ENCODE peak calls at places on chromosomes 5 and 9, in five cellular contexts. Y is AG09309, Z is IMR-90, D is NB4, C is skeletal muscle cell. B is an unnamed sample.
A peak's percentile ranks its signal among the peaks of the same experiment; 100 is the strongest.

GRCh38 chr5:130290219-130290618 is 386.0 kb downstream of the CHSY3 start:
- DNase-seq in D (no peak), Y (no peak), Z (no peak), C (no peak), B (peak; percentile 8)

GRCh38 chr9:27272103-27272502 is 24.8 kb downstream of the EQTN start:
- DNase-seq in Y (no peak), C (no peak), D (no peak), Z (no peak), B (no peak)

GRCh38 chr5:111848374-111848914 is 91.5 kb upstream of the NREP start:
- DNase-seq in C (no peak), D (no peak), Z (peak; percentile 24), Y (no peak), B (peak; percentile 20)

GRCh38 chr9:132224645-132225044 is 62.8 kb downstream of the NTNG2 start:
- DNase-seq in Y (no peak), D (no peak), C (no peak), Z (no peak), B (no peak)

GRCh38 chr5:168114444-168115017 is 176.9 kb upstream of the WWC1 start:
- DNase-seq in D (peak; percentile 55), C (no peak), Y (no peak), Z (peak; percentile 14), B (peak; percentile 14)

GRCh38 chr5:55160493-55161209 is 680 bp downstream of the GPX8 start:
- DNase-seq in Z (peak; percentile 98), C (peak; percentile 91), Y (peak; percentile 90), D (no peak), B (peak; percentile 95)

GRCh38 chr9:3478549-3478953 is 47.2 kb downstream of the RFX3 start:
- DNase-seq in Y (no peak), Z (no peak), D (no peak), C (no peak), B (peak; percentile 44)

GRCh38 chr9:110340306-110340705 is 2.6 kb upstream of the TXNDC8 start:
- DNase-seq in C (no peak), D (peak; percentile 24), Y (no peak), Z (no peak), B (peak; percentile 45)

GRCh38 chr9:99264070-99264469 is 42.0 kb downstream of the SEC61B start:
- DNase-seq in Z (no peak), C (no peak), D (peak; percentile 38), Y (no peak), B (peak; percentile 40)

GRCh38 chr5:664343-664993 is 28.7 kb downstream of the TPPP start:
- DNase-seq in Y (no peak), Z (no peak), C (no peak), D (no peak), B (no peak)

GRCh38 chr5:136114406-136115132 is 18.1 kb upstream of the SMAD5 start:
- DNase-seq in C (no peak), Y (no peak), Z (no peak), D (no peak), B (no peak)

GRCh38 chr5:7849531-7850240 is 1.2 kb downstream of the CFAP90 start:
- DNase-seq in Z (no peak), D (no peak), C (no peak), Y (no peak), B (no peak)

GRCh38 chr5:169803077-169803981 is 166.3 kb downstream of the DOCK2 start:
- DNase-seq in D (peak; percentile 94), Y (peak; percentile 97), Z (peak; percentile 100), C (peak; percentile 98), B (peak; percentile 99)

GRCh38 chr5:62974623-62975022 is 396.0 kb downstream of the LRRC70 start:
- DNase-seq in D (no peak), Z (no peak), Y (no peak), C (no peak), B (peak; percentile 6)

GRCh38 chr9:97510797-97511761 is 9.6 kb downstream of the TMOD1 start:
- DNase-seq in Z (peak; percentile 95), D (no peak), Y (peak; percentile 52), C (no peak), B (peak; percentile 85)

GRCh38 chr5:38666668-38667498 is 110.4 kb upstream of the LIFR start:
- DNase-seq in C (peak; percentile 64), Y (peak; percentile 7), Z (peak; percentile 34), D (peak; percentile 33), B (peak; percentile 76)

GRCh38 chr9:92191801-92192200 is 76.6 kb upstream of the SPTLC1 start:
- DNase-seq in Z (peak; percentile 59), C (peak; percentile 41), Y (peak; percentile 41), D (no peak), B (peak; percentile 46)

GRCh38 chr9:121601234-121601633 is 50.2 kb upstream of the DAB2IP start:
- DNase-seq in Z (no peak), D (peak; percentile 86), C (no peak), Y (no peak), B (peak; percentile 21)

GRCh38 chr9:121598167-121599000 is 53.0 kb upstream of the DAB2IP start:
- DNase-seq in Z (peak; percentile 86), C (peak; percentile 34), D (no peak), Y (peak; percentile 46), B (peak; percentile 48)

GRCh38 chr9:121599872-121600585 is 51.4 kb upstream of the DAB2IP start:
- DNase-seq in D (no peak), Z (no peak), C (no peak), Y (no peak), B (no peak)

GRCh38 chr9:121597693-121598166 is 53.7 kb upstream of the DAB2IP start:
- DNase-seq in C (no peak), Y (no peak), Z (no peak), D (no peak), B (no peak)

DNA sequence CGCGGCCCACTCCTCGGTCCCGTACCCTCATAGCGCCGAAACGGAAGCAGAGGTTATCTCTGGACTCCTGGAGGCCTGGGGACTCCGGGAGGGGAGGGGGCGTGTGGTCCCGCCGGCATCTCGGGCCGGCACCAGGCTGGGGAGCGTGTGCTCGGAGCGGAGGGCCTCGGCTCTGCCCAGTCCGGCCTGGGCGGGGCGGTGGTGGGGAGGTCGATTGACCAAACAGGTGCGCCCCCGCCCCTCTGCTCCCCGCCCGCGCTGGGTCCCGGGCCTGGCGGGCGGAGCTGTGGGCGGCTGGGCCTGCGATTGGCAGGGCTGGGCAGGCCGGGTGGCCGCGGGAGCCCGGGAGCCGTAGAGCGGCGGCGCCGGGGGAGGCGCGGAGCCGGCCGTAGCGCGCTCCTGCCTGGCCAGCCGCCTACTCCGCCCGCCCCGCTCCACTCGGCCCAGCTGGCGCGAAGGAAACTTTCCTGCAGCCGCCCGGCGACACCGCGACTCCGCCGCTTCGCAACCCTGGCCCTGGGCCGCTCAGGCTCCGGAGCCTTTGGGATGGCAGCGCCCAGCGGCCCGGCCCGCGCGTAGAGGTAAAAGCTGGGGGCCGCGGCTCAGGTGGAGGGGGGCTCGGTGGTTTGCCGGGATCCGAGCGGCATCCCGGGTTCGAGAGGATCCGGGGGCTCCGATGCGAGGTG is 52.1 kb upstream of the DAB2IP start:
- DNase-seq in Y (no peak), C (no peak), Z (peak; percentile 26), D (peak; percentile 25), B (no peak)
- H3K4me3 ChIP-seq in Y (peak overlapping the region; percentile 49), C (peak overlapping the region; percentile 44), Z (peak overlapping the region; percentile 38), D (no peak overlapping the region), B (peak overlapping the region; percentile 28)

GRCh38 chr9:134059661-134060395 is 8.0 kb downstream of the BRD3 start:
- DNase-seq in Z (no peak), C (no peak), Y (no peak), D (peak; percentile 91), B (no peak)
- H3K4me3 ChIP-seq in Z (no peak overlapping the region), C (no peak overlapping the region), Y (no peak overlapping the region), D (no peak overlapping the region), B (no peak overlapping the region)

DNA sequence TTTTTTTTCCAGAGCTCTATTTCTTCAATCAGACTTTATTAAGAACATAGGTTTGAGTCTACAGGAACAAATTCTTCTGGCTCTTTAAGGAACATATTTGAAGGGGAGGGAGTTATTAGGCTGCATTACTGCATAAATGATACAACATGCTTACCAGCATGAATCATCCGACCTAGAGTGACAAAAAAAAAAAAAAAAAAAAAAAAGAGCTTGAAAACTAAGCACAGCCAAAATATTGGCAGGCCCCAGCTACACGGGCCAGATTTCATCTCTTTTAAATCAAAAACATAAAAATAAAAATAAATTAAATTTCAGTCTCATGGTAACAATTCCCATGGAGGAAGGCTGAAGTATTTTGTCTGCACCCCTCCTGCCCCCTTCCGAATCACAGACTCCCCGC is 26.3 kb downstream of the MSX2 start:
- DNase-seq in Z (peak; percentile 67), D (no peak), C (no peak), Y (peak; percentile 44), B (peak; percentile 50)
- H3K4me3 ChIP-seq in Z (peak overlapping the region; percentile 55), D (no peak overlapping the region), C (no peak overlapping the region), Y (peak overlapping the region; percentile 51), B (no peak overlapping the region)

GRCh38 chr5:39780341-39780740 is 355.6 kb upstream of the DAB2 start:
- DNase-seq in D (no peak), C (peak; percentile 76), Y (no peak), Z (peak; percentile 58), B (peak; percentile 91)

GRCh38 chr5:39779836-39780235 is 355.1 kb upstream of the DAB2 start:
- DNase-seq in Z (no peak), D (no peak), Y (no peak), C (no peak), B (no peak)

DNA sequence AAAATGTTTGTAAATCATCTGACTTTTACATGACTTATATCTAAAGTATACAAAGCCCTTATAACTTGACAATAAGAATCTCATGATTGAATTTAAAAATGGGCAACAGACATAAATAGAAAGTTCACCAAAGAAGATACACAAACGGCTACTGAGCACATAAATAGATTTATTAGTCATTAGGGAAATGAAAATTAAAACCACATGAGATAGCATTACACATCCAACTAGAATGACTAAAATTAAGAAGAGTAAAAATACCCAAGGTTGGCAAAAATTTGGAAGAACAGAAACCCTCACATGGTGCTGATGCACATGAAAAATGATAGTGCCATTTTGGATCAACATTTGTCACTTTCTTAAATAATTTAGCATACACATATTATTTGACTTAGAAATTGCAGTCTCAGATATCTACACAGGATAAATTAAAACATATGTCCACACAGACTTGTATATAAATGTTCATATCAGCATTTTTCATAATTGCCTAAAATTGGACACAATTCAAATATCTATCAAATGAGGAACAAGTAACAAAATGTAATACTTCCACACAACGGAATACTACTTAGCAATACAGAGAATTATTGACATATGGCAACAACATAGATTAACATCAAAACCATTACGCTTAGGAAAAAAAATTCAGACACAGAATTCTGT is 359.1 kb upstream of the DAB2 start:
- DNase-seq in Z (peak; percentile 66), C (no peak), Y (no peak), D (no peak), B (peak; percentile 49)
- H3K4me3 ChIP-seq in Z (no peak overlapping the region), C (no peak overlapping the region), Y (no peak overlapping the region), D (no peak overlapping the region), B (no peak overlapping the region)

GRCh38 chr9:138022756-138023393 is 145.3 kb downstream of the CACNA1B start:
- DNase-seq in Y (no peak), Z (no peak), C (no peak), D (no peak), B (no peak)
- H3K4me3 ChIP-seq in Y (no peak overlapping the region), Z (no peak overlapping the region), C (no peak overlapping the region), D (no peak overlapping the region), B (no peak overlapping the region)